ENCODE peak calls at places on chromosomes 6 and 20, in four cellular contexts. U is psoas muscle, P is A549, D is gastrocnemius medialis. Q is an unnamed sample.

GRCh38 chr6:134689177-134689576 is 260.7 kb downstream of the ALDH8A1 start:
- ATAC-seq in U (peak; percentile 94), P (no peak), D (peak; percentile 97), Q (no peak)

GRCh38 chr20:50267866-50268219 is 77.2 kb downstream of the CEBPB start:
- ATAC-seq in U (no peak), P (no peak), D (no peak), Q (no peak)

GRCh38 chr6:37668251-37668650 is 29.4 kb downstream of the MDGA1 start:
- ATAC-seq in P (no peak), U (no peak), D (no peak), Q (no peak)

GRCh38 chr20:50872562-50873288 is 58.5 kb downstream of the ADNP start:
- ATAC-seq in P (no peak), U (no peak), D (no peak), Q (no peak)

GRCh38 chr20:46293084-46293483 is 15.2 kb downstream of the CDH22 start:
- ATAC-seq in P (peak; percentile 75), D (no peak), U (no peak), Q (no peak)

GRCh38 chr6:87918461-87918941 is 129.1 kb upstream of the SPACA1 start:
- ATAC-seq in D (no peak), P (no peak), U (no peak), Q (no peak)

GRCh38 chr6:152091201-152091600 is 283.7 kb downstream of the ESR1 start:
- ATAC-seq in U (no peak), P (no peak), D (no peak), Q (no peak)

GRCh38 chr20:1700990-1701389 is 43.4 kb upstream of the SIRPG start:
- ATAC-seq in D (no peak), P (no peak), U (no peak), Q (no peak)

GRCh38 chr6:139230421-139230840 is 61.4 kb downstream of the TXLNB start:
- ATAC-seq in P (no peak), D (peak; percentile 89), U (peak; percentile 83), Q (no peak)

DNA sequence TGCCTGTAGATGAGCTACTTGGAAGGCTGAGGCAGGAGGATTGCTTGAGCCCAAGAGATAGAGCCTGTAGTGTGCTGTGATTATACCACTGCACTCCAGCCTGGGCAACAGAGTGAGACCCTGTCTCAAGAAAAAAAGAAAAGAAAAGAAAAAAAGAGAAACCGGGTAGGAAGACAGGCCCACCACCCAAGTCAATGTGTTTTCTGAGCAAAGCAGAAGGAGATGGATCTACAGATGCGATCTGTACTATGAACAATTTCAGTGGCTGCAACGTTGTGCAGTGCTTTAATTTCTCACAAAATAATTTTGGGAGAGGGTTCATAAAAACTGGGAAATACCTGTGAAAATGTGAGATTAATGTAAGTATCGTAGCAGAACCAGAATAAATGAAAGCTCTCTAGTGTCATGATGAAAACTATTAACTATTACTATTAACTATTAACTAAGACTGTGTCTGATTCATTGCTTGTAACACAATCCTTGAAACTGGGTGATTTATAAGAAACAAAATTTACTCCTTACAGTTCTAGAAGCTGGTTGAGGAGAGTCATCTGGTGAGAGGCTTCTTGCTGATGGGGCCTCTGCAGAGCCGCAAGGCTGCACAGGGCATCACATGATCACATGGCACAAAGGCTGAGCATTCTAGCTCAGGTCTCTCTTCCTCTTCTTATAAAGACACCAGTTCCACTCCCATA is 233.1 kb upstream of the ZNF217 start:
- ATAC-seq in U (no peak), D (no peak), P (peak; percentile 33), Q (no peak)
- H3K4me1 ChIP-seq in U (peaks cover 20% of the 10 kb centered on the region), D (peaks cover 36% of the 10 kb centered on the region), P (peaks cover 61% of the 10 kb centered on the region), Q (peaks cover 40% of the 10 kb centered on the region)

GRCh38 chr6:34516391-34517324 is 39.5 kb downstream of the SPDEF start:
- ATAC-seq in P (no peak), D (no peak), U (no peak), Q (no peak)

GRCh38 chr6:34515473-34516387 is 40.4 kb downstream of the SPDEF start:
- ATAC-seq in P (no peak), U (no peak), D (no peak), Q (no peak)

GRCh38 chr6:34514112-34514511 is 42.0 kb downstream of the SPDEF start:
- ATAC-seq in D (no peak), U (no peak), P (no peak), Q (no peak)

GRCh38 chr6:34513628-34514027 is 42.5 kb downstream of the SPDEF start:
- ATAC-seq in D (no peak), U (no peak), P (no peak), Q (no peak)

GRCh38 chr6:34514593-34515472 is 41.3 kb downstream of the SPDEF start:
- ATAC-seq in U (no peak), D (no peak), P (no peak), Q (no peak)
- TF ChIP-seq CTCF in U (no peak), D (no peak), P (no peak), Q (no peak)

DNA sequence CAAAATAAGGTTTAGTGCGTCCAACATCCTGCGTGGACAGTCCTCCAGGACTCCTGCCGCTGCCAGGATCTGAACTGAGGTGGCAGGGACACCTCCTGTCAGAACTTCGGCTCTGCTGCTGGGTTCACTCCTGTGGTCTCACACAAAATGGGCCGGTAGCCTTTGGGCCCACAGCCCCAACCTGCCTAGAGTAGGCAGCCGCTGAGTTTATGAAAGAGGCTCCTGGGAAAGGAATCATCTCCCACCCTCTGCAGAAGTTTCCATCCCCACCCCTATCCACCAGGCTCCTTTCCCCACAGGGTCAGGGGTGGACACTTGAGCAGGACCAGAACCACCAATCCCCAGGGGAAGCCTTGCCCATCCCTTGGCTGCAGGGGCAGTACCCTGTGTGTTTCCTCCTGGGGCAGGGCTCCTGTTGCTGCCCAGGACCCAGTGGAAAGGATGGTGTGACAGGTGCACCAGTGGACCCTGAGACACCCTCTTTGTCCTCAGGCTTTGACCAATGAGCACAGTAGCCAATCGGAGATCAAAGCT is 2.1 kb upstream of the ABHD16B start:
- ATAC-seq in U (no peak), P (no peak), D (no peak), Q (no peak)
- H3K4me3 ChIP-seq in U (no peak overlapping the region), P (no peak overlapping the region), D (no peak overlapping the region), Q (no peak overlapping the region)

GRCh38 chr6:170294813-170295518 is 4.1 kb upstream of the DLL1 start:
- ATAC-seq in P (no peak), U (no peak), D (no peak), Q (no peak)

GRCh38 chr6:170296423-170296745 is 5.5 kb upstream of the DLL1 start:
- ATAC-seq in P (no peak), U (no peak), D (no peak), Q (no peak)

GRCh38 chr6:170296746-170297576 is 6.1 kb upstream of the DLL1 start:
- ATAC-seq in D (no peak), P (no peak), U (no peak), Q (no peak)

GRCh38 chr6:170293881-170294755 is 3.2 kb upstream of the DLL1 start:
- ATAC-seq in P (no peak), U (no peak), D (no peak), Q (no peak)

DNA sequence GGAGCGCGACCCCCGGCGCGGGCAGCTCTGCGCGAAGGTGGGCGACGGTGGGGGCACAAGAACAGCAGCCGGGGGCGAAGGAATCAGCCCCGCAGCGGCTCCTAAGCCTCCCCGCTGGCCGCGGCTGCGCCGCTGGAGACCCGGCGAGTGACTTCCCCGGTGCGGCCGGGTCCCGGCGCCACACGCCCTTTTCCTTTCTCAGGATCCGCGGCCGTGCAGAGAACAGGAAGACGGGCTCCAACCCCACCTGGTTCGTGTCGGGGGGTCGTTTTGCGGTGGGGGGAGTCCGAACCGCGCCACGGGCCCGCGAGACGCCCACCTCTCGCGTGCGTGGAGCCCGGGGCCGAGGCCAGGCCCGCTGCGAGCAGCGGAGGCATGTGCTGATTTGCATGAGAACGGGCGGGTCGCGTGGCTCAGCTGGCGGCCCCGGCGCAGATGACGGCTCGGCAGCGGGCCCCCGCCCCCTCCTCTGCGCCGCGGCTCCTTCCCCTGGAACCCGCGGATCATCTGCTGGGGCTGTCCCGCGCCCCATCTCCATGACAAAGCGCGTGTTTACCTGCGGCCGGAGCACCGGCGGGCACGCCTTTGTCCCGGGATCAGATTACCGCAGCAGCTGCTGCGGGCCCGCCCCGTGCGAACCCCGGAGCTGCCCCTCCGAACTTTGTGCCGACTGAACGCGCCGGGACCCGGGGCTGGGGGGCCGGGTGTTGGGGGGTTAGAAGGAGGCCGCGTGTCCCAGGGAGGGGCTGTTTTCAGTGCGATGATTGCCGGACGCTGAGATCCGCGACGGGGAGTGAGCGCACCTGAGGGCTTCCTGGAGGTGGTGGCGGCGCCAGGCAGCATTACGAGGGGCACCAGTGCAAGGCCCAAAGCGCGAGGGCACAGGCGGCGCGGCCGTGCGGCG is 4.9 kb upstream of the DLL1 start:
- ATAC-seq in P (no peak), U (peak; percentile 34), D (peak; percentile 17), Q (no peak)
- H3K4me1 ChIP-seq in P (peaks cover 19% of the 10 kb centered on the region), U (peaks cover 29% of the 10 kb centered on the region), D (peaks cover 16% of the 10 kb centered on the region), Q (peaks cover 31% of the 10 kb centered on the region)

GRCh38 chr20:42261766-42262165 is 643.6 kb upstream of the CHD6 start:
- ATAC-seq in D (no peak), P (no peak), U (no peak), Q (no peak)
- TF ChIP-seq CTCF in D (no peak), P (no peak), U (no peak), Q (no peak)

GRCh38 chr6:84332139-84333034 is 104.9 kb upstream of the CEP162 start:
- ATAC-seq in D (no peak), P (no peak), U (no peak), Q (no peak)

GRCh38 chr6:84333827-84334226 is 106.4 kb upstream of the CEP162 start:
- ATAC-seq in D (no peak), P (no peak), U (no peak), Q (no peak)

GRCh38 chr6:84330325-84330724 is 102.9 kb upstream of the CEP162 start:
- ATAC-seq in P (no peak), D (no peak), U (no peak), Q (no peak)

DNA sequence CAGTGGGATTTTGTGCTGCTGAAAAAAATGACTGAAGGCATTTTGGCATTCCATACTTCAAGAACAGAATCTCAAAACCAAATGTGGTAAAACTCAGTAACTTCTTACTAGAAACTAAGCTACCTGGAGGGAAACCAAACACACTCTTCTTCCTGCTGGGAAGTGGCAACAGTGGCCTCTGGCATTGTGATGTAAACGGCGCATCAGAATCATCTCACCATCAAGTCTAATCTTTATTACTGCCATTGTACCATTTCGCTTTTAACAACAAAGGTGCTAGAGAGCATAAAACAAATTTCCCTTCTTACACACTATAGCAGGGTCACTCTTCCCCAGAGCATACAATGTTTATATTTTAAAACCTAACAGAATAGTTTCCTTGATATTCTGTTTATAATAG is 101.6 kb upstream of the CEP162 start:
- ATAC-seq in U (no peak), P (no peak), D (no peak), Q (no peak)
- H3K4me3 ChIP-seq in U (no peak overlapping the region), P (no peak overlapping the region), D (no peak overlapping the region), Q (no peak overlapping the region)

GRCh38 chr20:4855555-4855954 is 133.8 kb downstream of the PRND start:
- ATAC-seq in D (no peak), U (no peak), P (no peak), Q (no peak)

GRCh38 chr20:4854502-4854901 is 132.8 kb downstream of the PRND start:
- ATAC-seq in P (no peak), U (no peak), D (no peak), Q (no peak)

GRCh38 chr20:4855097-4855496 is 133.4 kb downstream of the PRND start:
- ATAC-seq in U (no peak), P (no peak), D (no peak), Q (no peak)

GRCh38 chr20:4858000-4858399 is 136.3 kb downstream of the PRND start:
- ATAC-seq in D (no peak), P (no peak), U (no peak), Q (no peak)

GRCh38 chr20:4856022-4856755 is 134.5 kb downstream of the PRND start:
- ATAC-seq in D (no peak), P (no peak), U (no peak), Q (no peak)
- H3K4me1 ChIP-seq in D (no peaks in the 10 kb centered on the region), P (no peaks in the 10 kb centered on the region), U (no peaks in the 10 kb centered on the region), Q (no peaks in the 10 kb centered on the region)